ENCODE peak calls at places on chromosomes 5 and 9, in six cellular contexts. P is effector memory CD4-positive, alpha-beta T cell; R is PC-3; H is CD8-positive, alpha-beta memory T cell; F is aorta; U is HCT116. Q is an unnamed sample. For H3K4me1 and H3K27me3, the result is how much of the 10 kb centered on the place peaks cover.

GRCh38 chr9:134399435-134400056 is 73.3 kb downstream of the RXRA start:
- DNase-seq in U (peak), P (no peak), H (no peak), F (no peak), R (peak), Q (peak)

GRCh38 chr9:98121096-98121495 is 2.1 kb upstream of the TRIM14 start:
- DNase-seq in U (no peak), R (peak), H (no peak), F (no peak), P (no peak), Q (no peak)

GRCh38 chr5:107553063-107553676 is 117.6 kb downstream of the EFNA5 start:
- DNase-seq in F (no peak), P (no peak), H (no peak), U (no peak), R (peak), Q (no peak)

GRCh38 chr9:4983541-4984165 is 1.4 kb upstream of the JAK2 start:
- DNase-seq in H (no peak), F (no peak), U (no peak), P (no peak), R (no peak), Q (no peak)

GRCh38 chr9:13369426-13369825 is 89.9 kb upstream of the MPDZ start:
- DNase-seq in U (no peak), F (no peak), P (no peak), R (no peak), H (no peak), Q (no peak)

GRCh38 chr9:88587182-88587581 is 52.2 kb downstream of the NXNL2 start:
- DNase-seq in F (no peak), R (peak), P (no peak), U (no peak), H (no peak), Q (no peak)

GRCh38 chr9:137470785-137471184 is 11.7 kb upstream of the NSMF start:
- DNase-seq in H (no peak), U (no peak), R (no peak), P (no peak), F (no peak), Q (no peak)

GRCh38 chr9:113614843-113615648 is 151.5 kb downstream of the RGS3 start:
- DNase-seq in P (no peak), U (no peak), R (no peak), F (peak), H (no peak), Q (no peak)

GRCh38 chr9:113738506-113738897 is 137.6 kb upstream of the ZNF618 start:
- DNase-seq in F (no peak), U (no peak), P (no peak), H (peak), R (no peak), Q (no peak)

GRCh38 chr5:65163698-65164097 is 318.0 kb downstream of the ADAMTS6 start:
- DNase-seq in F (no peak), P (no peak), U (no peak), R (peak), H (no peak), Q (no peak)

GRCh38 chr5:64210866-64211265 is 45.2 kb downstream of the RNF180 start:
- DNase-seq in R (peak), P (no peak), U (no peak), F (no peak), H (no peak), Q (peak)

GRCh38 chr5:136135536-136135935 is 2.9 kb downstream of the SMAD5 start:
- DNase-seq in P (no peak), R (no peak), U (no peak), H (no peak), F (no peak), Q (no peak)

GRCh38 chr9:126301985-126302603 is 24.5 kb upstream of the MVB12B start:
- DNase-seq in U (peak), H (peak), R (peak), F (no peak), P (peak), Q (peak)

GRCh38 chr9:87594218-87594617 is 96.6 kb downstream of the DAPK1 start:
- DNase-seq in P (no peak), F (no peak), H (no peak), R (no peak), U (no peak), Q (no peak)

GRCh38 chr5:179696605-179697004 is 2.2 kb upstream of the CANX start:
- DNase-seq in F (no peak), U (no peak), H (no peak), P (no peak), R (no peak), Q (no peak)

GRCh38 chr5:66356011-66356565 is 212.0 kb downstream of the SREK1 start:
- DNase-seq in U (no peak), F (no peak), P (no peak), R (no peak), H (no peak), Q (no peak)

GRCh38 chr5:175652741-175653663 is 4.9 kb upstream of the HRH2 start:
- DNase-seq in P (peak), F (no peak), U (no peak), H (peak), R (no peak), Q (no peak)

GRCh38 chr5:179258922-179259730 is 86.1 kb downstream of the ADAMTS2 start:
- DNase-seq in H (no peak), R (no peak), U (no peak), P (no peak), F (peak), Q (no peak)

GRCh38 chr5:164277720-164278119 is 772.3 kb downstream of the MAT2B start:
- DNase-seq in F (no peak), H (no peak), U (no peak), R (peak), P (no peak), Q (no peak)

GRCh38 chr9:99197987-99198386 is 23.8 kb downstream of the ALG2 start:
- DNase-seq in P (no peak), U (no peak), F (no peak), R (no peak), H (no peak), Q (no peak)

GRCh38 chr9:36450110-36450732 is 50.2 kb upstream of the RNF38 start:
- DNase-seq in H (no peak), R (peak), P (no peak), U (peak), F (no peak), Q (no peak)

GRCh38 chr5:136750507-136750906 is 385.2 kb upstream of the TRPC7 start:
- DNase-seq in R (no peak), H (no peak), F (no peak), P (no peak), U (no peak), Q (no peak)

GRCh38 chr9:124280176-124280691 is 22.5 kb downstream of the NEK6 start:
- DNase-seq in P (no peak), H (no peak), F (peak), U (no peak), R (peak), Q (no peak)

GRCh38 chr5:111742595-111742994 is 14.4 kb downstream of the NREP start:
- DNase-seq in P (no peak), H (no peak), F (no peak), U (no peak), R (peak), Q (no peak)

GRCh38 chr5:83255268-83255667 is 177.9 kb downstream of the XRCC4 start:
- DNase-seq in P (no peak), R (peak), U (no peak), F (no peak), H (no peak), Q (no peak)

GRCh38 chr5:95835682-95836405 is 13.3 kb upstream of the GLRX start:
- DNase-seq in R (no peak), F (peak), H (no peak), P (no peak), U (no peak), Q (no peak)

GRCh38 chr5:172902497-172903472 is 56.4 kb upstream of the RPL26L1 start:
- DNase-seq in U (peak), H (no peak), P (no peak), F (peak), R (peak), Q (peak)
- H3K4me1 ChIP-seq in U (under half), H (under half), P (under half), F (under half), R (under half), Q (under half)

GRCh38 chr5:78647411-78647818 is 1.2 kb downstream of the LHFPL2 start:
- DNase-seq in R (peak), U (no peak), P (no peak), F (no peak), H (no peak), Q (no peak)
- H3K27me3 ChIP-seq in R (under half), U (under half), P (under half), F (under half), H (under half), Q (under half)

DNA sequence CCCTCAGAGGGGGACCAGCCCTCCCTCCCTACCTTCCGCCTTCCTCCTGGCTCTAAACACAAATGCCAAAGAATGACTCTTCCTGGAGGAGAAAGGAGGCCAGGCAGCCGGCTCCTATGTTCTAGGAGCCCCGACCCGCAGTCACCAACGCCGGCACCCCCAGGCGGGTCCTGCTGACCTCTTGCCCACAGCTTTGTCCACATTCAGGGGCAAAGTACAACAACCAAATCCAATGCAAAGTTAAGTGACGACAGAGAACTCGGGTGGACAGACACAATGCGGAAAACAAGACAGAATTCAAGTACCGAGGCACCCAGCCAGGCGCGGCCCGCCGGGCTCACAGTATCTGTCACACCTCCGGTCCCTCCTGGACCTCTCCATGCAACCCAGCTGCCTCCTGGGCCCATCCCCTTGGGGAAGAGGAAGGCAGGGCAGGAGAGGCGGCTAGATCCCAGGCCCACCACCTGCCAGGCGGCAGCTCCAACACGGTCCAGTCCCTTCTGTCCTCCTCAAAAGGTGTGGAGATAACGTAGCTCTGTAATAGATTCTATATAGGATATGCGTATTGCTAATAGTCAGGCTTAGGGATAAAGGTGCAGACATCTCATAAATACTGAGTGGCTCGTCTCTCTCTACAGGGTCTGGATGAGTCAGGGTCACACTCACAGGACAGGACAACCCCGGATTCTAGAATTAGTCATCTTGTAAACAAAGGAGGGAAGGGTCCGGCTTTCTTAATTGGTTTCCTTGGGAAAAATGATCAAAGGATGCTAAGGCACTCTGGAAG is 46.9 kb upstream of the UBAC1 start:
- DNase-seq in F (no peak), R (peak), U (peak), P (no peak), H (no peak), Q (no peak)
- H3K4me1 ChIP-seq in F (under half), R (under half), U (under half), P (under half), H (under half), Q (under half)

DNA sequence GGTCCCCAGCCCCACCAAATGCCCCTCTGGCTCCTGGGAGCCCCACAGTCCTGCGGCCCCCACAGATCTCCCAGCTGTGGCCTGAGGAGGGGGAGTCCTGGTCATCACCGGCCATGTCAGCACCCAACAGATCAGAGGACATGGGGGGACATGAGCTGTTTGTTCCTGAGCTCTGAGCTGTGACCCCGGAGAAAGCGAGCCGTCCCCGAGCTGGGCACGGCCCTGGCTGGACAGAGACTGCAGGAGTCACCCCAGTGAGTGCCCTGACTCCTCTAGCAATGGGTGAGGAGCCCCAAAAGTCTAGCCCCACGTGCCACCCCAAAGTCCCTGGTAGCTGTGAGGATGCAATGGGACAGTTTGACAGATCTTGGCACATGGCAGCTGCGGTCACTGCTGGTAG is 25.7 kb downstream of the CCDC187 start:
- DNase-seq in F (no peak), H (no peak), P (no peak), R (no peak), U (no peak), Q (no peak)
- H3K27me3 ChIP-seq in F (under half), H (under half), P (under half), R (under half), U (under half), Q (under half)

GRCh38 chr9:70053864-70054263 is 10.2 kb downstream of the MAMDC2 start:
- DNase-seq in F (no peak), P (no peak), R (peak), U (peak), H (no peak), Q (no peak)

GRCh38 chr9:70054546-70054945 is 10.9 kb downstream of the MAMDC2 start:
- DNase-seq in R (no peak), P (no peak), U (no peak), F (no peak), H (no peak), Q (no peak)

GRCh38 chr9:70058569-70059161 is 15.0 kb downstream of the MAMDC2 start:
- DNase-seq in P (no peak), H (no peak), F (no peak), R (no peak), U (no peak), Q (no peak)

GRCh38 chr9:70056545-70056944 is 12.9 kb downstream of the MAMDC2 start:
- DNase-seq in P (no peak), F (no peak), R (no peak), U (no peak), H (no peak), Q (no peak)

GRCh38 chr9:70055867-70056266 is 12.2 kb downstream of the MAMDC2 start:
- DNase-seq in P (no peak), H (no peak), F (no peak), R (no peak), U (no peak), Q (no peak)
- H3K4me1 ChIP-seq in P (under half), H (under half), F (under half), R (under half), U (under half), Q (under half)

DNA sequence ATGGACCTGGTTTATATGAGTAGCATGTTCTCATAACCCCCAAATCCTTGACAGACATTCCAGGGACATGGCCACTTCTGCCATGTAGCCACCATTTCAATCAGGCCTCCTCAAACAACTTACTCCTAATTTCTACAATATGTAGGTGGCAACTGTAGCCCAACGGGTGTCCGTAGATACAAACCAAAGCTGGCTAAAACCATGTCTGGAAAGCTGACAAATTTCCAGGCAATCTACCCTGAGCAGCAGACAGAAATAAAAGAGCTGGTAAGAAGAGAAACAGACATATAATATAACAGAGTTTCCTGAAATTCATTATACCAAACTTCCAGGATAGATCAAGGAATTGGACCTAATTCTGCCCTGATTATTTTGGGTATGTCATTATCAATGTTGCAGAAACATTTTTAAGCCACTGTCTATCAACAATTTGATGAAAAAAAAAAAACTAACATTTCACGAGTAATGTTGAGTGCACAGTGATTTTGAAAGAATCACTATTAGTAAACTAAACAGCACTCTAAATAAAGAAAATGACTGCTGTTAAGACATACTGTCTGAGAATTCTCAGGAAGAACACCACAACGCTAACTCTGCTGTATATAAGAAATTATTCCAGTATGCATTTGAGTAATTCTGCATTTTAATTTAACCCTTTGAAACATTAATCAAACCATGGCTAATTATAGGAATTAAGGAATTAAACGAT is 40.6 kb downstream of the EBF1 start:
- DNase-seq in F (no peak), R (no peak), U (no peak), H (no peak), P (no peak), Q (no peak)
- H3K27me3 ChIP-seq in F (under half), R (under half), U (half or more), H (under half), P (under half), Q (under half)